ENCODE peak calls at places on chromosomes 3 and 15, in seven cellular contexts. S is IMR-90, M is transverse colon, G is heart left ventricle, X is A549, Y is adrenal gland, C is lower lobe of right lung. R is an unnamed sample.

GRCh38 chr3:129703913-129704312 is 97.4 kb upstream of the PLXND1 start:
- DNase-seq in S (peak; percentile 1), M (no peak), G (no peak), X (no peak), Y (no peak), C (no peak), R (no peak)

GRCh38 chr15:101568821-101569555 is 79.5 kb upstream of the PCSK6 start:
- DNase-seq in S (no peak), M (peak; percentile 48), G (no peak), X (no peak), Y (no peak), C (no peak), R (no peak)

GRCh38 chr3:136751259-136752045 is 726 bp downstream of the STAG1 start:
- DNase-seq in S (peak; percentile 73), M (peak; percentile 81), G (peak; percentile 79), X (peak; percentile 78), Y (peak; percentile 81), C (peak; percentile 82), R (peak; percentile 86)

GRCh38 chr15:48397841-48398240 is 66.6 kb downstream of the DUT start:
- DNase-seq in S (no peak), M (no peak), G (peak; percentile 85), X (no peak), Y (peak; percentile 59), C (peak; percentile 67), R (no peak)

GRCh38 chr3:52534281-52535183 is 875 bp upstream of the NT5DC2 start:
- DNase-seq in S (peak; percentile 28), M (no peak), G (peak; percentile 39), X (no peak), Y (peak; percentile 44), C (no peak), R (peak; percentile 31)

GRCh38 chr15:90184119-90184785 is 16.9 kb upstream of the SEMA4B start:
- DNase-seq in S (no peak), M (peak; percentile 89), G (peak; percentile 86), X (peak; percentile 94), Y (peak; percentile 97), C (peak; percentile 86), R (peak; percentile 93)

GRCh38 chr3:43649365-43649968 is 27.7 kb upstream of the ANO10 start:
- DNase-seq in S (no peak), M (peak; percentile 18), G (no peak), X (no peak), Y (no peak), C (no peak), R (no peak)

GRCh38 chr3:141853146-141853690 is 23.2 kb upstream of the ATP1B3 start:
- DNase-seq in S (no peak), M (no peak), G (no peak), X (no peak), Y (no peak), C (no peak), R (no peak)

GRCh38 chr3:164222200-164222599 is 856.1 kb downstream of the SI start:
- DNase-seq in S (no peak), M (no peak), G (no peak), X (no peak), Y (no peak), C (no peak), R (no peak)

GRCh38 chr3:149315694-149316093 is 17.7 kb downstream of the TM4SF18 start:
- DNase-seq in S (no peak), M (no peak), G (no peak), X (no peak), Y (no peak), C (no peak), R (no peak)

GRCh38 chr3:139893264-139893962 is 41.6 kb upstream of the CLSTN2 start:
- DNase-seq in S (no peak), M (no peak), G (peak; percentile 51), X (no peak), Y (no peak), C (no peak), R (no peak)

GRCh38 chr15:67902579-67902979 is 62.7 kb upstream of the RNU6-1 start:
- DNase-seq in S (no peak), M (no peak), G (no peak), X (no peak), Y (no peak), C (no peak), R (no peak)

GRCh38 chr15:84783493-84784251 is 33.5 kb upstream of the ALPK3 start:
- DNase-seq in S (no peak), M (no peak), G (no peak), X (no peak), Y (no peak), C (no peak), R (no peak)

GRCh38 chr3:150547045-150547753 is 612 bp downstream of the EIF2A start:
- DNase-seq in S (peak; percentile 76), M (no peak), G (no peak), X (peak; percentile 10), Y (no peak), C (no peak), R (no peak)

GRCh38 chr15:77821188-77821958 is 188.7 kb upstream of the LINGO1 start:
- DNase-seq in S (peak; percentile 47), M (peak; percentile 46), G (peak; percentile 55), X (peak; percentile 77), Y (peak; percentile 71), C (no peak), R (peak; percentile 72)

GRCh38 chr15:77818484-77819270 is 186.0 kb upstream of the LINGO1 start:
- DNase-seq in S (no peak), M (no peak), G (no peak), X (no peak), Y (no peak), C (no peak), R (no peak)

GRCh38 chr15:77819841-77820728 is 187.4 kb upstream of the LINGO1 start:
- DNase-seq in S (no peak), M (peak; percentile 27), G (no peak), X (peak; percentile 70), Y (no peak), C (no peak), R (no peak)

GRCh38 chr15:77817434-77817833 is 184.7 kb upstream of the LINGO1 start:
- DNase-seq in S (no peak), M (no peak), G (no peak), X (no peak), Y (no peak), C (no peak), R (peak; percentile 61)

DNA sequence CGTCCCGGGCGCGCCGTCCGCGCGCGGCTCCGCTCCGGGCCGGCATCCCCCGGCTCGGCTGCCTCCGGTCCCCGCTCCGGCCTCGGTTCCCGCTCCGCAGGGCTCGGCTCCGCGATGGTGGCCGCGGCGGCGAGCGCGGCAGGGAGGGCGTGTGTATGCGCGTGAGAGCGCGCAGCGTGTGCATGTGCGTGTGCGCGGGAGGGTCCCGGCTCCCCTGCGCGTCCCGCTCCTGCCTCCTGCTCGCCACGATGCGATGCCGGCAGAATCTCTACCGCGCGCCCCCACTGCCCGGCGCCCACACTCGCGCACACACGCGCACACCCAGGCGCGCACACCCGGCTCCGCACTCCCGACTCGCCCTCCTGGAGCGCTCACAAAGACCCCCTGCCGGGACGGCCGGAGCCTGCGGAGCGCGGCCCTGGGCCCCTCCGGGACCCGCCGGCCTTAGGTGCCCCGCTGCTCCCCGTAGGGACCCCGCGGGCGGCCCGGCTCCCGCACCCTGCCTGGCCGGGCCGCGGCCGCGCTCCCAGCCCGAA is 186.6 kb upstream of the LINGO1 start:
- DNase-seq in S (no peak), M (no peak), G (no peak), X (no peak), Y (no peak), C (no peak), R (no peak)
- H3K4me3 ChIP-seq in S (no peak overlapping the region), M (peak overlapping the region; percentile 34), G (peak overlapping the region; percentile 34), X (peak overlapping the region; percentile 54), Y (no peak overlapping the region), C (peak overlapping the region; percentile 25), R (no peak overlapping the region)

GRCh38 chr3:114323546-114324254 is 29.9 kb downstream of the TIGIT start:
- DNase-seq in S (no peak), M (no peak), G (no peak), X (peak; percentile 9), Y (no peak), C (no peak), R (no peak)
- H3K4me1 ChIP-seq in S (no peaks in the 10 kb centered on the region), M (no peaks in the 10 kb centered on the region), G (peaks cover 15% of the 10 kb centered on the region), X (peaks cover 26% of the 10 kb centered on the region), Y (peaks cover 4% of the 10 kb centered on the region), C (no peaks in the 10 kb centered on the region), R (no peaks in the 10 kb centered on the region)

GRCh38 chr15:91885714-91886265 is 32.3 kb downstream of the SLCO3A1 start:
- DNase-seq in S (no peak), M (no peak), G (no peak), X (no peak), Y (no peak), C (no peak), R (peak; percentile 32)
- TF ChIP-seq CTCF in S (no peak), M (no peak), G (peak; percentile 14), X (peak; percentile 15), Y (peak; percentile 30), C (peak; percentile 29), R (peak; percentile 27)

GRCh38 chr3:113910966-113911365 is 36.8 kb upstream of the ZDHHC23 start:
- DNase-seq in S (peak; percentile 21), M (no peak), G (no peak), X (no peak), Y (no peak), C (no peak), R (no peak)

GRCh38 chr3:113912551-113913246 is 35.1 kb upstream of the ZDHHC23 start:
- DNase-seq in S (peak; percentile 77), M (peak; percentile 26), G (no peak), X (peak; percentile 78), Y (peak; percentile 39), C (no peak), R (no peak)

GRCh38 chr3:113906568-113907140 is 41.2 kb upstream of the ZDHHC23 start:
- DNase-seq in S (peak; percentile 17), M (no peak), G (no peak), X (no peak), Y (no peak), C (no peak), R (no peak)

GRCh38 chr3:113908133-113908532 is 39.7 kb upstream of the ZDHHC23 start:
- DNase-seq in S (no peak), M (no peak), G (no peak), X (no peak), Y (no peak), C (no peak), R (no peak)
- H3K4me3 ChIP-seq in S (no peak overlapping the region), M (no peak overlapping the region), G (no peak overlapping the region), X (no peak overlapping the region), Y (no peak overlapping the region), C (no peak overlapping the region), R (no peak overlapping the region)